ENCODE peak calls at places on chromosomes 1 and 21, in six cellular contexts. P is activated T-helper 1 cell treated with anti-CD3 and anti-CD28 coated beads, Interleukin-12 subunit alpha, Interleukin-12 subunit beta, Interleukin-2, Interleukin-4 antibody, amounts not matched to agents 30 ng/mL and 10 ng/mL and 1 ng/mL, durations not matched to agents 14 hours and 24 hours and 36 hours; Z is stimulated activated CD4-positive, alpha-beta T cell treated with anti-CD3 and anti-CD28 coated beads, Interleukin-12 subunit alpha, Interleukin-12 subunit beta, amount 100 ng/mL, for 4 hours; B is mucosa of gallbladder; M is NCI-H1105 treated with DMSO at 0.1 percent for 48 hours; H is H9. Y is an unnamed sample.

GRCh38 chr1:47210666-47211065 is 20.8 kb upstream of the PDZK1IP1 start:
- DNase-seq in P (no peak), Z (no peak), B (no peak), M (no peak), H (no peak), Y (no peak)

GRCh38 chr1:19793360-19794046 is 6.2 kb downstream of the TMCO4 start:
- DNase-seq in P (no peak), Z (no peak), B (no peak), M (no peak), H (no peak), Y (no peak)

GRCh38 chr1:24714859-24715520 is 30.3 kb upstream of the CLIC4 start:
- DNase-seq in P (no peak), Z (no peak), B (no peak), M (no peak), H (no peak), Y (no peak)

GRCh38 chr1:234851450-234852438 is 241.8 kb upstream of the IRF2BP2 start:
- DNase-seq in P (no peak), Z (no peak), B (no peak), M (no peak), H (no peak), Y (peak)

GRCh38 chr1:14240265-14240664 is 358.2 kb upstream of the KAZN start:
- DNase-seq in P (no peak), Z (no peak), B (no peak), M (no peak), H (no peak), Y (no peak)

GRCh38 chr1:4062041-4062440 is 162.0 kb upstream of the C1orf174 start:
- DNase-seq in P (no peak), Z (no peak), B (no peak), M (no peak), H (no peak), Y (no peak)

GRCh38 chr1:165907256-165907857 is 79.9 kb downstream of the UCK2 start:
- DNase-seq in P (no peak), Z (no peak), B (no peak), M (no peak), H (peak), Y (peak)

GRCh38 chr1:38848069-38848468 is 11.5 kb downstream of the RRAGC start:
- DNase-seq in P (no peak), Z (no peak), B (no peak), M (no peak), H (no peak), Y (no peak)

GRCh38 chr1:226480459-226480858 is 68.1 kb upstream of the STUM start:
- DNase-seq in P (no peak), Z (no peak), B (no peak), M (no peak), H (no peak), Y (peak)

GRCh38 chr1:106937104-106937503 is 119.4 kb upstream of the PRMT6 start:
- DNase-seq in P (no peak), Z (no peak), B (no peak), M (no peak), H (no peak), Y (no peak)

GRCh38 chr1:64171797-64172281 is 31.6 kb upstream of the UBE2U start:
- DNase-seq in P (no peak), Z (no peak), B (no peak), M (peak), H (no peak), Y (peak)

GRCh38 chr1:56551691-56552090 is 27.7 kb downstream of the PLPP3 start:
- DNase-seq in P (no peak), Z (no peak), B (no peak), M (peak), H (no peak), Y (no peak)

GRCh38 chr1:230376296-230376695 is 49.8 kb downstream of the PGBD5 start:
- DNase-seq in P (no peak), Z (no peak), B (no peak), M (no peak), H (no peak), Y (no peak)

GRCh38 chr21:45323487-45324380 is 36.0 kb upstream of the POFUT2 start:
- DNase-seq in P (no peak), Z (no peak), B (no peak), M (no peak), H (no peak), Y (no peak)

GRCh38 chr1:21175324-21175669 is 1.4 kb downstream of the EIF4G3 start:
- DNase-seq in P (no peak), Z (no peak), B (peak), M (no peak), H (no peak), Y (peak)

GRCh38 chr1:74245168-74245753 is 10.1 kb downstream of the TNNI3K start:
- DNase-seq in P (no peak), Z (no peak), B (no peak), M (no peak), H (peak), Y (no peak)

GRCh38 chr1:55477953-55478352 is 262.8 kb upstream of the USP24 start:
- DNase-seq in P (no peak), Z (no peak), B (no peak), M (no peak), H (no peak), Y (no peak)

GRCh38 chr1:186244825-186245224 is 130.2 kb downstream of the TPR start:
- DNase-seq in P (no peak), Z (no peak), B (no peak), M (no peak), H (peak), Y (no peak)

GRCh38 chr1:30285461-30286050 is 437.8 kb downstream of the MATN1 start:
- DNase-seq in P (no peak), Z (no peak), B (no peak), M (no peak), H (no peak), Y (no peak)

GRCh38 chr1:22884806-22885559 is 87.7 kb downstream of the LACTBL1 start:
- DNase-seq in P (no peak), Z (no peak), B (no peak), M (no peak), H (no peak), Y (no peak)

GRCh38 chr21:38490411-38491020 is 7.8 kb downstream of the ERG start:
- DNase-seq in P (no peak), Z (no peak), B (no peak), M (no peak), H (peak), Y (no peak)

GRCh38 chr1:185401019-185401418 is 84.0 kb upstream of the IVNS1ABP start:
- DNase-seq in P (no peak), Z (no peak), B (no peak), M (no peak), H (peak), Y (no peak)

GRCh38 chr1:9275567-9276034 is 17.1 kb upstream of the SPSB1 start:
- DNase-seq in P (peak), Z (peak), B (peak), M (no peak), H (no peak), Y (peak)

GRCh38 chr1:115837762-115838421 is 3.0 kb downstream of the NHLH2 start:
- DNase-seq in P (no peak), Z (no peak), B (no peak), M (no peak), H (peak), Y (no peak)

GRCh38 chr1:3242408-3243270 is 173.6 kb downstream of the PRDM16 start:
- DNase-seq in P (no peak), Z (no peak), B (no peak), M (no peak), H (no peak), Y (no peak)

GRCh38 chr1:198680174-198680871 is 41.5 kb downstream of the PTPRC start:
- DNase-seq in P (no peak), Z (no peak), B (no peak), M (no peak), H (no peak), Y (no peak)

GRCh38 chr1:181206513-181206912 is 118.0 kb downstream of the IER5 start:
- DNase-seq in P (no peak), Z (no peak), B (no peak), M (no peak), H (no peak), Y (no peak)

GRCh38 chr1:40017951-40018575 is 22.5 kb upstream of the CAP1 start:
- DNase-seq in P (no peak), Z (no peak), B (no peak), M (no peak), H (peak), Y (no peak)

GRCh38 chr1:42420911-42421585 is 34.8 kb downstream of the ZMYND12 start:
- DNase-seq in P (no peak), Z (no peak), B (no peak), M (peak), H (no peak), Y (peak)

GRCh38 chr1:202697038-202697437 is 13.2 kb downstream of the SYT2 start:
- DNase-seq in P (no peak), Z (no peak), B (peak), M (no peak), H (no peak), Y (peak)

GRCh38 chr1:232602622-232603021 is 27.3 kb downstream of the SIPA1L2 start:
- DNase-seq in P (no peak), Z (no peak), B (no peak), M (no peak), H (no peak), Y (no peak)

GRCh38 chr1:153963850-153964331 is 554 bp upstream of the SLC39A1 start:
- DNase-seq in P (no peak), Z (no peak), B (peak), M (peak), H (peak), Y (no peak)

GRCh38 chr1:41776896-41777431 is 141.8 kb downstream of the HIVEP3 start:
- DNase-seq in P (no peak), Z (no peak), B (peak), M (no peak), H (no peak), Y (no peak)

GRCh38 chr1:240173836-240174235 is 82.2 kb downstream of the FMN2 start:
- DNase-seq in P (no peak), Z (no peak), B (no peak), M (no peak), H (no peak), Y (no peak)

GRCh38 chr21:45187646-45188045 is 100.0 kb downstream of the POFUT2 start:
- DNase-seq in P (no peak), Z (no peak), B (no peak), M (no peak), H (no peak), Y (no peak)

Y was measured in small intestine.